ENCODE peak calls at places on chromosome 15, in five cellular contexts. R is HepG2, N is H1, E is NT2/D1, C is GM12878. J is an unnamed sample.

GRCh38 chr15:38824719-38825118 is 260.1 kb upstream of the RASGRP1 start:
- DNase-seq in C (no peak), E (no peak), N (no peak), R (no peak), J (no peak)

GRCh38 chr15:31302029-31302657 is 24.5 kb upstream of the KLF13 start:
- DNase-seq in R (no peak), N (peak), C (no peak), E (no peak), J (no peak)

GRCh38 chr15:85691350-85692240 is 103.1 kb downstream of the KLHL25 start:
- DNase-seq in N (no peak), R (no peak), C (peak), E (no peak), J (no peak)

GRCh38 chr15:56832125-56832524 is 86.3 kb upstream of the TCF12 start:
- DNase-seq in N (no peak), C (no peak), E (no peak), R (no peak), J (no peak)

GRCh38 chr15:91891788-91892187 is 38.3 kb downstream of the SLCO3A1 start:
- DNase-seq in N (peak), R (no peak), E (no peak), C (no peak), J (no peak)

GRCh38 chr15:65354835-65355172 is 23.0 kb downstream of the IGDCC3 start:
- DNase-seq in N (peak), E (no peak), R (no peak), C (no peak), J (no peak)

GRCh38 chr15:24772709-24773373 is 97.3 kb downstream of the NPAP1 start:
- DNase-seq in R (peak), E (peak), C (no peak), N (peak), J (no peak)

GRCh38 chr15:56918907-56919707 is 663 bp downstream of the TCF12 start:
- DNase-seq in E (peak), R (peak), N (peak), C (no peak), J (peak)

GRCh38 chr15:68419301-68420175 is 12.4 kb downstream of the ITGA11 start:
- DNase-seq in C (no peak), E (no peak), N (no peak), R (no peak), J (no peak)

GRCh38 chr15:74365619-74366445 is 1.6 kb downstream of the CYP11A1 start:
- DNase-seq in R (peak), N (peak), C (no peak), E (no peak), J (no peak)
- TF ChIP-seq SUZ12 in R (no peak), N (peak), C (peak), E (no peak), J (no peak)

DNA sequence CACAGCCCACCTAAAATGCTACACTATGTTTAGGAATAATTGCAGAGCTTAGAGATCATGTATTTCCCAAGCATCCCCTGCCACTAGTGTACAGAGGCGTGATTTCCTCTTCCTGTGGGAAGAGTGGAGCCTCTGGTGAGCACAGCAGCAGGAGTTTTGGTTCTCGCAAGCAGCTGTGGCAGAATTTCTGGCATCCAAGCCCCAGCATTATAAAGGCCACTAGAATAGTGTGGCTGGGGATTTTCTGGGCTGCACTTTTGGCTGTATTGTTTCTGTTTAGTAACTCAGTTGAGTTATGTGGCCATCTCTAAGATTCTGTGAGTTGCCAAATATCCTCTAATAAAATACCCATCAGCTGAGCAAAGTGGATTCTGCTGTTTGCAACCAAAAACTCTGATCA is 64.7 kb downstream of the GPR176 start:
- DNase-seq in R (no peak), N (no peak), C (no peak), E (no peak), J (no peak)
- TF ChIP-seq SUZ12 in R (no peak), N (no peak), C (no peak), E (no peak), J (no peak)

DNA sequence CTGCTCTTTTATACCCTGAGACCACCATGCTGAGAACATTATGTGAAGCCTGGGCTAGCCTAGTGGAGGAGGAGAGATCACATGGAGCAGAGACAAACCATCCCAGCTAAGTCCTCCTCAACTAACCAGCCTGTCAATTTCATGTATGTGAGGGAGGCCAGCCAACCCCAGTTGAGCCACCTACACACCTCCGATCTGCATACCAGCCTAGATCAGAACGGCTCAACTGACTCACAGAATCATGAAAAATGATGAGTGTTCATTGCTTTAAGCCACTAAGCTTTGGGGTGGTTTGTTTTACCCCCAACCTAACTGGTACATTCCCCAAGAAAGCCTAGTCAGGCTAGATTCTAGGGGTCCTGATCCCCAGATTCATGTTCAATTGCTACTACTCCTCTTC is 19.4 kb upstream of the CA12 start:
- DNase-seq in N (no peak), E (no peak), C (no peak), R (no peak), J (no peak)
- TF ChIP-seq SUZ12 in N (no peak), E (no peak), C (no peak), R (no peak), J (no peak)

GRCh38 chr15:73572296-73572695 is 60.9 kb downstream of the NPTN start:
- DNase-seq in R (no peak), E (no peak), C (no peak), N (no peak), J (no peak)
- TF ChIP-seq SUZ12 in R (no peak), E (no peak), C (no peak), N (no peak), J (no peak)

GRCh38 chr15:36080759-36081158 is 498.7 kb upstream of the CDIN1 start:
- DNase-seq in N (no peak), C (no peak), E (no peak), R (no peak), J (no peak)

GRCh38 chr15:36079021-36079420 is 500.4 kb upstream of the CDIN1 start:
- DNase-seq in E (no peak), C (no peak), R (no peak), N (no peak), J (no peak)

GRCh38 chr15:36075333-36075732 is 504.1 kb upstream of the CDIN1 start:
- DNase-seq in R (no peak), E (no peak), C (no peak), N (no peak), J (no peak)
- TF ChIP-seq SUZ12 in R (no peak), E (no peak), C (no peak), N (no peak), J (no peak)

GRCh38 chr15:101723161-101723873 is 956 bp downstream of the TARS3 start:
- DNase-seq in N (no peak), C (peak), R (no peak), E (no peak), J (no peak)
- TF ChIP-seq SUZ12 in N (no peak), C (no peak), R (no peak), E (no peak), J (no peak)